ENCODE peak calls at places on chromosome 11, in nine cellular contexts. G, I, E, S, V, D, P, L and R are unnamed samples.

GRCh38 chr11:2688381-2689231 is 11.2 kb downstream of the KCNQ1OT1 start:
- DNase-seq in E (no peak), I (no peak), D (no peak), V (no peak), L (peak), P (no peak), G (no peak), S (peak), R (peak)

GRCh38 chr11:60169264-60169915 is 13.5 kb downstream of the MS4A6A start:
- DNase-seq in I (peak), E (no peak), S (peak), D (peak), G (no peak), V (no peak), P (no peak), L (peak), R (no peak)

GRCh38 chr11:126328938-126329643 is 25.2 kb downstream of the DCPS start:
- DNase-seq in P (no peak), S (no peak), G (no peak), V (no peak), E (no peak), D (no peak), L (no peak), I (no peak), R (no peak)

GRCh38 chr11:75325713-75326438 is 25.6 kb downstream of the ARRB1 start:
- DNase-seq in D (peak), I (no peak), P (peak), L (peak), G (no peak), S (peak), V (peak), E (peak), R (peak)

GRCh38 chr11:22454461-22454860 is 116.3 kb downstream of the SLC17A6 start:
- DNase-seq in D (no peak), G (no peak), S (no peak), P (no peak), V (no peak), I (no peak), E (no peak), L (no peak), R (no peak)

GRCh38 chr11:47186937-47187681 is 875 bp upstream of the PACSIN3 start:
- DNase-seq in P (peak), E (peak), V (peak), G (peak), L (peak), S (peak), I (peak), D (peak), R (peak)

GRCh38 chr11:45917286-45917622 is 423 bp downstream of the PEX16 start:
- DNase-seq in G (no peak), I (peak), E (no peak), L (no peak), V (no peak), D (no peak), S (no peak), P (no peak), R (no peak)

GRCh38 chr11:78684377-78684776 is 109.7 kb upstream of the NARS2 start:
- DNase-seq in G (no peak), P (no peak), D (peak), I (no peak), L (no peak), E (no peak), V (no peak), S (no peak), R (no peak)

GRCh38 chr11:131217313-131218297 is 152.8 kb upstream of the NTM start:
- DNase-seq in I (peak), G (no peak), L (no peak), S (no peak), D (no peak), E (peak), V (no peak), P (no peak), R (peak)

GRCh38 chr11:79263001-79263400 is 177.8 kb downstream of the TENM4 start:
- DNase-seq in E (no peak), D (peak), L (no peak), S (no peak), G (no peak), I (no peak), P (no peak), V (no peak), R (peak)

GRCh38 chr11:61716478-61717285 is 35.8 kb upstream of the MYRF start:
- DNase-seq in D (no peak), I (no peak), G (no peak), P (no peak), S (no peak), V (no peak), L (no peak), E (no peak), R (peak)

GRCh38 chr11:99937330-99937729 is 749.8 kb upstream of the ARHGAP42 start:
- DNase-seq in G (no peak), P (no peak), I (no peak), S (no peak), E (no peak), D (no peak), L (no peak), V (no peak), R (no peak)